ENCODE peak calls at places on chromosomes 13 and 19, in six cellular contexts. One of them, this sample, is unnamed.

GRCh38 chr19:33508941-33509614 is 12.5 kb downstream of the PEPD start:
- DNase-seq in GM20000: no peak
- DNase-seq in T-cell: no peak
- DNase-seq in NCI-H1105 treated with DMSO at 0.1 percent for 48 hours: no peak
- DNase-seq in hepatocyte: no peak
- DNase-seq in activated CD4-positive, alpha-beta T cell treated with anti-CD3 and anti-CD28 coated beads, Interleukin-2, amount 50 U/mL, for 24 hours: no peak
- DNase-seq in this sample: no peak

GRCh38 chr19:29806098-29806866 is 5.5 kb upstream of the CCNE1 start:
- DNase-seq in GM20000: no peak
- DNase-seq in T-cell: no peak
- DNase-seq in NCI-H1105 treated with DMSO at 0.1 percent for 48 hours: no peak
- DNase-seq in hepatocyte: peak
- DNase-seq in activated CD4-positive, alpha-beta T cell treated with anti-CD3 and anti-CD28 coated beads, Interleukin-2, amount 50 U/mL, for 24 hours: no peak
- DNase-seq in this sample: no peak

GRCh38 chr19:18847516-18848463 is 16.0 kb downstream of the UPF1 start:
- DNase-seq in GM20000: no peak
- DNase-seq in T-cell: no peak
- DNase-seq in NCI-H1105 treated with DMSO at 0.1 percent for 48 hours: no peak
- DNase-seq in hepatocyte: no peak
- DNase-seq in activated CD4-positive, alpha-beta T cell treated with anti-CD3 and anti-CD28 coated beads, Interleukin-2, amount 50 U/mL, for 24 hours: no peak
- DNase-seq in this sample: no peak

GRCh38 chr13:21413013-21413412 is 46.1 kb downstream of the ZDHHC20 start:
- DNase-seq in GM20000: no peak
- DNase-seq in T-cell: no peak
- DNase-seq in NCI-H1105 treated with DMSO at 0.1 percent for 48 hours: no peak
- DNase-seq in hepatocyte: no peak
- DNase-seq in activated CD4-positive, alpha-beta T cell treated with anti-CD3 and anti-CD28 coated beads, Interleukin-2, amount 50 U/mL, for 24 hours: no peak
- DNase-seq in this sample: no peak

GRCh38 chr19:15636026-15636425 is 4.7 kb upstream of the CYP4F3 start:
- DNase-seq in GM20000: no peak
- DNase-seq in T-cell: no peak
- DNase-seq in NCI-H1105 treated with DMSO at 0.1 percent for 48 hours: no peak
- DNase-seq in hepatocyte: no peak
- DNase-seq in activated CD4-positive, alpha-beta T cell treated with anti-CD3 and anti-CD28 coated beads, Interleukin-2, amount 50 U/mL, for 24 hours: no peak
- DNase-seq in this sample: no peak

GRCh38 chr13:50074843-50075242 is 59.6 kb downstream of the KCNRG start:
- DNase-seq in GM20000: no peak
- DNase-seq in T-cell: no peak
- DNase-seq in NCI-H1105 treated with DMSO at 0.1 percent for 48 hours: no peak
- DNase-seq in hepatocyte: no peak
- DNase-seq in activated CD4-positive, alpha-beta T cell treated with anti-CD3 and anti-CD28 coated beads, Interleukin-2, amount 50 U/mL, for 24 hours: no peak
- DNase-seq in this sample: no peak

GRCh38 chr13:25699600-25699999 is 327.8 kb downstream of the ATP8A2 start:
- DNase-seq in GM20000: no peak
- DNase-seq in T-cell: no peak
- DNase-seq in NCI-H1105 treated with DMSO at 0.1 percent for 48 hours: no peak
- DNase-seq in hepatocyte: no peak
- DNase-seq in activated CD4-positive, alpha-beta T cell treated with anti-CD3 and anti-CD28 coated beads, Interleukin-2, amount 50 U/mL, for 24 hours: no peak
- DNase-seq in this sample: no peak

GRCh38 chr19:47729799-47730520 is 15.4 kb upstream of the NOP53 start:
- DNase-seq in GM20000: peak
- DNase-seq in T-cell: no peak
- DNase-seq in NCI-H1105 treated with DMSO at 0.1 percent for 48 hours: peak
- DNase-seq in hepatocyte: peak
- DNase-seq in activated CD4-positive, alpha-beta T cell treated with anti-CD3 and anti-CD28 coated beads, Interleukin-2, amount 50 U/mL, for 24 hours: no peak
- DNase-seq in this sample: no peak

GRCh38 chr19:4744451-4745170 is 21.0 kb upstream of the DPP9 start:
- DNase-seq in GM20000: no peak
- DNase-seq in T-cell: no peak
- DNase-seq in NCI-H1105 treated with DMSO at 0.1 percent for 48 hours: no peak
- DNase-seq in hepatocyte: peak
- DNase-seq in activated CD4-positive, alpha-beta T cell treated with anti-CD3 and anti-CD28 coated beads, Interleukin-2, amount 50 U/mL, for 24 hours: no peak
- DNase-seq in this sample: no peak

GRCh38 chr19:20858218-20858617 is 64.8 kb upstream of the ZNF85 start:
- DNase-seq in GM20000: no peak
- DNase-seq in T-cell: no peak
- DNase-seq in NCI-H1105 treated with DMSO at 0.1 percent for 48 hours: no peak
- DNase-seq in hepatocyte: no peak
- DNase-seq in activated CD4-positive, alpha-beta T cell treated with anti-CD3 and anti-CD28 coated beads, Interleukin-2, amount 50 U/mL, for 24 hours: no peak
- DNase-seq in this sample: no peak

GRCh38 chr19:6020166-6020967 is 42.4 kb upstream of the RANBP3 start:
- DNase-seq in GM20000: no peak
- DNase-seq in T-cell: no peak
- DNase-seq in NCI-H1105 treated with DMSO at 0.1 percent for 48 hours: peak
- DNase-seq in hepatocyte: no peak
- DNase-seq in activated CD4-positive, alpha-beta T cell treated with anti-CD3 and anti-CD28 coated beads, Interleukin-2, amount 50 U/mL, for 24 hours: no peak
- DNase-seq in this sample: peak

GRCh38 chr19:46250057-46250456 is 20.5 kb downstream of the IGFL1 start:
- DNase-seq in GM20000: no peak
- DNase-seq in T-cell: no peak
- DNase-seq in NCI-H1105 treated with DMSO at 0.1 percent for 48 hours: no peak
- DNase-seq in hepatocyte: no peak
- DNase-seq in activated CD4-positive, alpha-beta T cell treated with anti-CD3 and anti-CD28 coated beads, Interleukin-2, amount 50 U/mL, for 24 hours: no peak
- DNase-seq in this sample: no peak

GRCh38 chr13:62879071-62879470 is 1463.4 kb upstream of the PCDH20 start:
- DNase-seq in GM20000: no peak
- DNase-seq in T-cell: no peak
- DNase-seq in NCI-H1105 treated with DMSO at 0.1 percent for 48 hours: no peak
- DNase-seq in hepatocyte: no peak
- DNase-seq in activated CD4-positive, alpha-beta T cell treated with anti-CD3 and anti-CD28 coated beads, Interleukin-2, amount 50 U/mL, for 24 hours: no peak
- DNase-seq in this sample: no peak

GRCh38 chr13:28530729-28531194 is 35.8 kb upstream of the FLT1 start:
- DNase-seq in GM20000: no peak
- DNase-seq in T-cell: no peak
- DNase-seq in NCI-H1105 treated with DMSO at 0.1 percent for 48 hours: no peak
- DNase-seq in hepatocyte: no peak
- DNase-seq in activated CD4-positive, alpha-beta T cell treated with anti-CD3 and anti-CD28 coated beads, Interleukin-2, amount 50 U/mL, for 24 hours: no peak
- DNase-seq in this sample: no peak

GRCh38 chr13:104256701-104257100 is 1190.5 kb upstream of the SLC10A2 start:
- DNase-seq in GM20000: no peak
- DNase-seq in T-cell: no peak
- DNase-seq in NCI-H1105 treated with DMSO at 0.1 percent for 48 hours: no peak
- DNase-seq in hepatocyte: no peak
- DNase-seq in activated CD4-positive, alpha-beta T cell treated with anti-CD3 and anti-CD28 coated beads, Interleukin-2, amount 50 U/mL, for 24 hours: no peak
- DNase-seq in this sample: peak

GRCh38 chr19:6423499-6424189 is 967 bp downstream of the KHSRP start:
- DNase-seq in GM20000: peak
- DNase-seq in T-cell: no peak
- DNase-seq in NCI-H1105 treated with DMSO at 0.1 percent for 48 hours: no peak
- DNase-seq in hepatocyte: peak
- DNase-seq in activated CD4-positive, alpha-beta T cell treated with anti-CD3 and anti-CD28 coated beads, Interleukin-2, amount 50 U/mL, for 24 hours: no peak
- DNase-seq in this sample: no peak

GRCh38 chr19:55632463-55632834 is 8.1 kb upstream of the ZNF784 start:
- DNase-seq in GM20000: peak
- DNase-seq in T-cell: peak
- DNase-seq in NCI-H1105 treated with DMSO at 0.1 percent for 48 hours: peak
- DNase-seq in hepatocyte: peak
- DNase-seq in activated CD4-positive, alpha-beta T cell treated with anti-CD3 and anti-CD28 coated beads, Interleukin-2, amount 50 U/mL, for 24 hours: peak
- DNase-seq in this sample: peak

GRCh38 chr13:101757446-101758039 is 305.1 kb downstream of the ITGBL1 start:
- DNase-seq in GM20000: peak
- DNase-seq in T-cell: no peak
- DNase-seq in NCI-H1105 treated with DMSO at 0.1 percent for 48 hours: peak
- DNase-seq in hepatocyte: peak
- DNase-seq in activated CD4-positive, alpha-beta T cell treated with anti-CD3 and anti-CD28 coated beads, Interleukin-2, amount 50 U/mL, for 24 hours: no peak
- DNase-seq in this sample: peak

GRCh38 chr19:10095622-10095947 is 6.9 kb downstream of the ANGPTL6 start:
- DNase-seq in GM20000: no peak
- DNase-seq in T-cell: no peak
- DNase-seq in NCI-H1105 treated with DMSO at 0.1 percent for 48 hours: no peak
- DNase-seq in hepatocyte: no peak
- DNase-seq in activated CD4-positive, alpha-beta T cell treated with anti-CD3 and anti-CD28 coated beads, Interleukin-2, amount 50 U/mL, for 24 hours: no peak
- DNase-seq in this sample: no peak

GRCh38 chr13:19622189-19622588 is 11.3 kb upstream of the MPHOSPH8 start:
- DNase-seq in GM20000: no peak
- DNase-seq in T-cell: no peak
- DNase-seq in NCI-H1105 treated with DMSO at 0.1 percent for 48 hours: no peak
- DNase-seq in hepatocyte: no peak
- DNase-seq in activated CD4-positive, alpha-beta T cell treated with anti-CD3 and anti-CD28 coated beads, Interleukin-2, amount 50 U/mL, for 24 hours: no peak
- DNase-seq in this sample: no peak